ENCODE peak calls at places on chromosomes 4 and X, in ten cellular contexts. V is nephron progenitor cell; C is thoracic aorta; E is NCI-H524 treated with DMSO at 0.1 percent for 48 hours; F is stimulated activated CD4-positive, alpha-beta T cell treated with anti-CD3 and anti-CD28 coated beads, Interleukin-4, amount 100 ng/mL, for 24 hours; N is CD8-positive, alpha-beta T cell; I is smooth muscle cell of the brain vasculature; R is C1 segment of cervical spinal cord; S is uterus; K is lung microvascular endothelial cell. H is an unnamed sample.

GRCh38 chrX:25523574-25523973 is 507.8 kb upstream of the ARX start:
- DNase-seq in V (peak; percentile 36), C (no peak), E (peak; percentile 7), F (no peak), N (no peak), I (no peak), R (no peak), S (no peak), K (peak; percentile 85), H (peak; percentile 67)

GRCh38 chrX:119477812-119478232 is 9.6 kb downstream of the SLC25A5 start:
- DNase-seq in V (no peak), C (no peak), E (no peak), F (no peak), N (no peak), I (peak; percentile 20), R (no peak), S (peak; percentile 71), K (peak; percentile 22), H (peak; percentile 95)

GRCh38 chr4:183449193-183449888 is 4.9 kb downstream of the CDKN2AIP start:
- DNase-seq in V (no peak), C (no peak), E (no peak), F (no peak), N (no peak), I (no peak), R (no peak), S (no peak), K (no peak), H (peak; percentile 96)

GRCh38 chr4:126697748-126698147 is 935.0 kb upstream of the INTU start:
- DNase-seq in V (no peak), C (no peak), E (no peak), F (no peak), N (no peak), I (no peak), R (no peak), S (no peak), K (peak; percentile 88), H (peak; percentile 57)

GRCh38 chr4:144903953-144904711 is 193.9 kb downstream of the ANAPC10 start:
- DNase-seq in V (no peak), C (no peak), E (no peak), F (no peak), N (no peak), I (peak; percentile 7), R (no peak), S (no peak), K (peak; percentile 24), H (peak; percentile 43)

GRCh38 chrX:9383655-9384054 is 81.2 kb upstream of the TBL1X start:
- DNase-seq in V (no peak), C (no peak), E (no peak), F (no peak), N (no peak), I (no peak), R (no peak), S (no peak), K (no peak), H (no peak)

GRCh38 chrX:12372111-12372510 is 233.8 kb downstream of the FRMPD4 start:
- DNase-seq in V (no peak), C (no peak), E (no peak), F (no peak), N (no peak), I (no peak), R (no peak), S (no peak), K (peak; percentile 16), H (peak; percentile 2)

GRCh38 chrX:964831-965416 is 247.5 kb downstream of the CRLF2 start:
- DNase-seq in V (no peak), C (no peak), E (no peak), F (no peak), N (no peak), I (no peak), R (no peak), S (no peak), K (no peak), H (no peak)

GRCh38 chr4:164482788-164483187 is 271.1 kb upstream of the SMIM31 start:
- DNase-seq in V (no peak), C (no peak), E (no peak), F (no peak), N (no peak), I (no peak), R (no peak), S (no peak), K (no peak), H (no peak)

GRCh38 chr4:16931906-16932305 is 33.5 kb upstream of the LDB2 start:
- DNase-seq in V (no peak), C (no peak), E (no peak), F (no peak), N (no peak), I (no peak), R (no peak), S (no peak), K (no peak), H (no peak)

GRCh38 chrX:34915463-34916225 is 27.0 kb upstream of the FAM47B start:
- DNase-seq in V (no peak), C (no peak), E (no peak), F (no peak), N (no peak), I (no peak), R (no peak), S (no peak), K (no peak), H (no peak)

H was measured in iris pigment epithelial cell.